ENCODE peak calls at places on chromosomes 13 and 19, in five cellular contexts. O is AG10803, D is retinal pigment epithelial cell, C is PC-9, A is cardiac fibroblast. S is an unnamed sample.

GRCh38 chr19:1027953-1028902 is 1.8 kb downstream of the CNN2 start:
- DNase-seq in O (peak; percentile 98), D (peak; percentile 78), C (peak; percentile 72), A (peak; percentile 89), S (peak; percentile 71)

GRCh38 chr19:15775249-15775648 is 12.2 kb upstream of the OR10H5 start:
- DNase-seq in D (no peak), A (no peak), O (no peak), C (no peak), S (no peak)

GRCh38 chr13:100674363-100674847 is at the start of gene TMTC4:
- DNase-seq in A (no peak), D (no peak), O (no peak), C (no peak), S (no peak)

GRCh38 chr13:26950968-26951367 is 190.4 kb upstream of the GPR12 start:
- DNase-seq in C (no peak), D (no peak), A (no peak), O (no peak), S (no peak)

GRCh38 chr19:43439183-43440063 is 24.7 kb downstream of the TEX101 start:
- DNase-seq in D (no peak), A (peak; percentile 88), O (peak; percentile 91), C (peak; percentile 35), S (no peak)

GRCh38 chr19:3968556-3969434 is 2.1 kb downstream of the DAPK3 start:
- DNase-seq in C (peak; percentile 86), A (peak; percentile 100), O (peak; percentile 99), D (peak; percentile 99), S (peak; percentile 98)

GRCh38 chr13:43911283-43911682 is 31.6 kb downstream of the LACC1 start:
- DNase-seq in D (no peak), C (no peak), O (no peak), A (no peak), S (no peak)

GRCh38 chr13:29255567-29255966 is 339.9 kb downstream of the SLC7A1 start:
- DNase-seq in O (no peak), D (no peak), A (no peak), C (no peak), S (no peak)

GRCh38 chr13:73073050-73073449 is 14.2 kb downstream of the KLF5 start:
- DNase-seq in D (no peak), O (no peak), A (no peak), C (no peak), S (no peak)
- H3K4me3 ChIP-seq in D (no peak overlapping the region), O (no peak overlapping the region), A (no peak overlapping the region), C (no peak overlapping the region), S (no peak overlapping the region)

DNA sequence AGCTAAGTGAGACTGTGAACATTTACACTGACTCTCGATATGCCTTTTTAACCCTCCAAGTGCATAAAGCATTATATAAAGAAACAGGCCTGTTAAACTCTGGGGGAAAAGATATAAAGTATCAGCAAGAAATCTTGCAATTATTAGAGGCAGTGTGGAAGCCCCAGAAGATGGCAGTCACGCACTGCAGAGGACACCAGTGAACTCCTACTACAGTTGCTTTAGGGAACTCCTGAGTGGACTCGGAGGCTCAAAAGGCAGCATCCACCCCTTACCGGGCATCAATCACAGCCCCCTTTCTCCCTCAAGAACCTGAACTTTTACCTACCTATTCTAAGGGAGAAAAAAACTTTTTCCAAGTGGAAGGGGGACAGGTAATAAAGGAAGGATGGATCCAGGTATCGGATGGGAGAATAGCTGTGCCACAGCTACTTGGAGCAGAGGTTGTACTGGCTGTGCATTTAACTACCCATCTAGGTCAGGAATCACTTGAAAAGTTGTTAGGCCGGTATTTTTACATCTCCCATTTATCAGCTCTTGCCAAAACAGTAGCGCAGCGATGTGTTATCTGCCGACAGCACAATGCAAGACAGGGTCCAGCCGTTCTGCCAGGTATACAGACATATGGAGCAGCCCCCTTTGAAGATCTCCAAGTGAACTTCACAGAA is 80.1 kb downstream of the ZNF486 start:
- DNase-seq in C (peak; percentile 2), D (no peak), O (peak; percentile 2), A (peak; percentile 34), S (no peak)
- TF ChIP-seq CTCF in C (peak; percentile 44), D (peak; percentile 45), O (peak; percentile 31), A (peak; percentile 47), S (peak; percentile 8)

GRCh38 chr13:61779456-61779855 is 363.8 kb upstream of the PCDH20 start:
- DNase-seq in O (no peak), A (no peak), C (no peak), D (no peak), S (no peak)

GRCh38 chr13:61777902-61778301 is 362.3 kb upstream of the PCDH20 start:
- DNase-seq in A (peak; percentile 3), D (no peak), O (no peak), C (no peak), S (no peak)

GRCh38 chr13:61774903-61775302 is 359.3 kb upstream of the PCDH20 start:
- DNase-seq in C (no peak), D (no peak), O (no peak), A (no peak), S (no peak)

GRCh38 chr13:61778531-61778930 is 362.9 kb upstream of the PCDH20 start:
- DNase-seq in A (no peak), O (no peak), C (no peak), D (no peak), S (no peak)

DNA sequence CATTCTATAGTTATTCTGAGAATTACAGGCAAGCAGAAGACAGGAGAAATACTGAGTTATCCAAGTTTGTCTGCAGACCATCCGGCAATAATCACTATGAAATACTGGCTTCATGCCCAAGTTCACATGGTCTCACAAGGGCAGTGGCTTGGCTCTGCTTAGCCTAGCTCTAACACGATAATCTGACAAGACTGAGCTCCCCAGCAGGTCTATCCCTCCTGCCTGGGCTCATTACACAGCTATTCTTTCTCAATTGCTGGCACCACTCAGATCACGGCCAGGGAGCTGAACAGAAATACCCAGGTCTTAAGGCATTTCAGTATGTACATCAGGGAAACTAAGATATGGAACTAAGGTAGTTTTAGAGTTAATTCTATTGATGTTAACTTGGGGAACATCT is 361.6 kb upstream of the PCDH20 start:
- DNase-seq in D (peak; percentile 84), C (no peak), A (no peak), O (no peak), S (no peak)
- H3K4me3 ChIP-seq in D (no peak overlapping the region), C (no peak overlapping the region), A (no peak overlapping the region), O (no peak overlapping the region), S (no peak overlapping the region)

DNA sequence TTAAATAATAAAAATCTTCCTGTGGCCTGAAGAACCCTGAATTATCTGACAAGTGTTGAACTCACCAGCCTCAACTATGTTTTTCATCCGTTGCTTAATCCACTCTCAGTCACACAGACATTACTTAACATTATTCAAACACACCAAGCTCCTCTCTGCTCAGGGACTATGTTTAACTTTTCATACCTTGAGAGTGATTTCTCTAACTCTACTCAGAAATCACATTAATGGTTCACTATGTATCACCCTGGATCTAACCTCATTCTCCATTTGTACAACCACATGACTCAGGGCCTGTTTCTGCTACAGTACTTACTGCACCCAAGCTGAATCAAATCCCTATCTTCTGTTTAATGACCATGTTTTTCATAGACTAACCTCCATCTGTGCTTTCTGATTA is 553.8 kb upstream of the PRR20A start:
- DNase-seq in O (no peak), C (no peak), D (no peak), A (no peak), S (no peak)
- TF ChIP-seq CTCF in O (no peak), C (no peak), D (no peak), A (no peak), S (no peak)

DNA sequence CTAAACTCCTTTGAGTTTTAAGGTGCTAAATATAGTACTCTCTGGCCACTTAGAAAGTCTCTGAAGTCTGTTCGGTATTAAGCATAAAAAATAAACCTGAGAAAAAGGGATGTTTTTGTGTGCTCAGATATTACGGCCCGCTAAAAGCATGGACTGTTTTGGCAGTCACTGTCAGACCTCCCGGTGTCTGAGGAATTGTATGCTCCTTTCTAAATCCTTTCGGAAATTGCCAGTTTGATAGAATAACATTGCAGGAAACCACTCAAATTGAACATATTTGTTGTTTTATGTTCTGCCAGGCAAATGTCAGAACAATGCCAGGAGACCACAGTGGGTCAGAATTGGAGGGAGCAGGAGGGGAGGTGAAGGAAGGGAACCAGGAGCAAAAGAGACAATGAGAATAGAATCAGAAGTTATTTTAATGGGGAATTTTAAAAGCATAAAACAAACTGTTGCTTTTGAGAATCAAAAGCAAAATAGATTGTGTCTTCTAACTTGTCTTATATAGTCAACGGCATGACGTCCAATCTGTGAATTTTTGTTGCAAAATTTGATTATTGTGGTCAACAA is 257.3 kb downstream of the SPRY2 start:
- DNase-seq in A (peak; percentile 67), D (no peak), C (no peak), O (peak; percentile 59), S (peak; percentile 26)
- H3K4me3 ChIP-seq in A (peak overlapping the region; percentile 18), D (peak overlapping the region; percentile 27), C (no peak overlapping the region), O (peak overlapping the region; percentile 21), S (peak overlapping the region; percentile 20)

GRCh38 chr19:12655546-12655945 is 11.0 kb downstream of the MAN2B1 start:
- DNase-seq in A (no peak), D (no peak), O (no peak), C (no peak), S (no peak)

GRCh38 chr19:12660980-12661379 is 5.6 kb downstream of the MAN2B1 start:
- DNase-seq in C (no peak), A (no peak), O (no peak), D (no peak), S (no peak)

GRCh38 chr19:12656899-12657571 is 9.5 kb downstream of the MAN2B1 start:
- DNase-seq in O (no peak), A (no peak), D (no peak), C (no peak), S (no peak)

GRCh38 chr19:12652219-12652618 is 14.3 kb downstream of the MAN2B1 start:
- DNase-seq in A (no peak), O (no peak), C (no peak), D (no peak), S (no peak)

DNA sequence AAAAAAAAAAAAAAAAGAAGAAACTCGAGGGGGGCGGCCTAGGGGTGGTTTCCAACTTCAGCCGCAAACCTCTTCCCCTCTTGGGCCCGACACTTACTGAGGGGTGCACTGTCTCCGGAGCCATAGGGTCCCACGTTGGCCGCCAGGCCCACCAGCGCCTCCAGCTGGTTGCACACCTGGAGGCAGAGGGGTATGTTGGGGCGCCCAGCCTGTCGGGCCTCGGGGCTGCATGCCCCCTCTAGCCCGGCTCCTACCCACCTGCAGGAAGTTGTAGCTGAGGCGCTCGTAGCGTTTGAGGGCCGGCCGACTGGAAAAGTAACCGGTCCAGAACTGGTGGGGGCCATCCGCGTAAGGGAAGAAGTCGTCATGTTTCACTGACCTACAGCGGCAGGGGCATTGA is 8.6 kb downstream of the MAN2B1 start:
- DNase-seq in C (no peak), A (no peak), O (no peak), D (no peak), S (no peak)
- TF ChIP-seq CTCF in C (no peak), A (no peak), O (no peak), D (no peak), S (no peak)

DNA sequence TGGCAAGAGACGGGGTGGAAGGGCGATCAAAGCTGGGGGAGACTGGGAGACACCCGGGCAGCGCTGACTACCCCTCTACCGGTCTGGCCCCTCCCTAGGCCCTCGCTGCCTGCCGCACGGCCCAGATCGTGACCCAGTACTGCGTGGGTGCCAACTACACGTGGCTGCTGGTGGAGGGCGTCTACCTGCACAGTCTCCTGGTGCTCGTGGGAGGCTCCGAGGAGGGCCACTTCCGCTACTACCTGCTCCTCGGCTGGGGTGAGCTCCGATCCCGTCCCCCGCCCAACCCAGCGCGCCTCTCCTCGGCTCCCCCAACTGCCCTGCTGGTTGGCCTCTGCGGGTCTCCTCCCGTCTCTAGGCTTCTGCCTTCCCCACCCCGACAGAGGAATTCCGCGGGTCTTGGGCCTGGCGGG is 8.8 kb downstream of the GIPR start:
- DNase-seq in O (no peak), A (no peak), D (no peak), C (no peak), S (no peak)
- H3K4me3 ChIP-seq in O (peak overlapping the region; percentile 22), A (peak overlapping the region; percentile 39), D (peak overlapping the region; percentile 48), C (peak overlapping the region; percentile 95), S (peak overlapping the region; percentile 34)